ENCODE peak calls at places on chromosomes 3 and 15, in five cellular contexts. One of them, this sample, is unnamed.

GRCh38 chr3:125039041-125039896 is 16.5 kb downstream of the HEG1 start:
- DNase-seq in brain microvascular endothelial cell: no peak
- DNase-seq in GM23338: no peak
- DNase-seq in GM12865: no peak
- DNase-seq in tibial artery: no peak
- DNase-seq in this sample: no peak

GRCh38 chr3:20931834-20932233 is 745.8 kb upstream of the SGO1 start:
- DNase-seq in brain microvascular endothelial cell: no peak
- DNase-seq in GM23338: no peak
- DNase-seq in GM12865: no peak
- DNase-seq in tibial artery: no peak
- DNase-seq in this sample: no peak

GRCh38 chr3:83482402-83482801 is 1476.4 kb upstream of the CADM2 start:
- DNase-seq in brain microvascular endothelial cell: no peak
- DNase-seq in GM23338: no peak
- DNase-seq in GM12865: no peak
- DNase-seq in tibial artery: no peak
- DNase-seq in this sample: no peak

GRCh38 chr3:134903840-134904239 is 108.8 kb downstream of the EPHB1 start:
- DNase-seq in brain microvascular endothelial cell: no peak
- DNase-seq in GM23338: no peak
- DNase-seq in GM12865: no peak
- DNase-seq in tibial artery: no peak
- DNase-seq in this sample: no peak

GRCh38 chr15:71800835-71801745 is 9.3 kb upstream of the NR2E3 start:
- DNase-seq in brain microvascular endothelial cell: peak; percentile 73
- DNase-seq in GM23338: peak; percentile 82
- DNase-seq in GM12865: peak; percentile 69
- DNase-seq in tibial artery: no peak
- DNase-seq in this sample: peak; percentile 81

GRCh38 chr3:56702487-56703315 is 19.6 kb upstream of the TASOR start:
- DNase-seq in brain microvascular endothelial cell: peak; percentile 72
- DNase-seq in GM23338: peak; percentile 82
- DNase-seq in GM12865: peak; percentile 78
- DNase-seq in tibial artery: peak; percentile 34
- DNase-seq in this sample: peak; percentile 76

GRCh38 chr3:70747847-70748246 is 435.4 kb upstream of the MDFIC2 start:
- DNase-seq in brain microvascular endothelial cell: no peak
- DNase-seq in GM23338: no peak
- DNase-seq in GM12865: no peak
- DNase-seq in tibial artery: no peak
- DNase-seq in this sample: no peak

GRCh38 chr15:73722425-73722824 is 30.7 kb downstream of the INSYN1 start:
- DNase-seq in brain microvascular endothelial cell: no peak
- DNase-seq in GM23338: no peak
- DNase-seq in GM12865: no peak
- DNase-seq in tibial artery: no peak
- DNase-seq in this sample: no peak

GRCh38 chr3:132232231-132232792 is 84.9 kb upstream of the ACP3 start:
- DNase-seq in brain microvascular endothelial cell: no peak
- DNase-seq in GM23338: no peak
- DNase-seq in GM12865: no peak
- DNase-seq in tibial artery: no peak
- DNase-seq in this sample: no peak

GRCh38 chr3:95356764-95357501 is 1294.1 kb downstream of the NSUN3 start:
- DNase-seq in brain microvascular endothelial cell: no peak
- DNase-seq in GM23338: no peak
- DNase-seq in GM12865: peak; percentile 41
- DNase-seq in tibial artery: no peak
- DNase-seq in this sample: no peak

GRCh38 chr3:9897408-9898372 is 5.0 kb upstream of the IL17RE start:
- DNase-seq in brain microvascular endothelial cell: no peak
- DNase-seq in GM23338: no peak
- DNase-seq in GM12865: no peak
- DNase-seq in tibial artery: no peak
- DNase-seq in this sample: peak; percentile 34

GRCh38 chr3:69823710-69824109 is 84.4 kb downstream of the MITF start:
- DNase-seq in brain microvascular endothelial cell: peak; percentile 2
- DNase-seq in GM23338: no peak
- DNase-seq in GM12865: no peak
- DNase-seq in tibial artery: no peak
- DNase-seq in this sample: no peak

GRCh38 chr3:28835751-28836150 is 445.1 kb upstream of the RBMS3 start:
- DNase-seq in brain microvascular endothelial cell: no peak
- DNase-seq in GM23338: peak; percentile 48
- DNase-seq in GM12865: no peak
- DNase-seq in tibial artery: no peak
- DNase-seq in this sample: peak; percentile 17

GRCh38 chr3:170052398-170052797 is 14.6 kb downstream of the GPR160 start:
- DNase-seq in brain microvascular endothelial cell: no peak
- DNase-seq in GM23338: no peak
- DNase-seq in GM12865: no peak
- DNase-seq in tibial artery: no peak
- DNase-seq in this sample: no peak

GRCh38 chr3:196969001-196969659 is 497 bp upstream of the PIGZ start:
- DNase-seq in brain microvascular endothelial cell: no peak
- DNase-seq in GM23338: peak; percentile 43
- DNase-seq in GM12865: peak; percentile 79
- DNase-seq in tibial artery: no peak
- DNase-seq in this sample: no peak

GRCh38 chr3:195876297-195877031 is 31.9 kb downstream of the TNK2 start:
- DNase-seq in brain microvascular endothelial cell: no peak
- DNase-seq in GM23338: no peak
- DNase-seq in GM12865: no peak
- DNase-seq in tibial artery: no peak
- DNase-seq in this sample: no peak

GRCh38 chr15:32828507-32829186 is 110.8 kb downstream of the GREM1 start:
- DNase-seq in brain microvascular endothelial cell: peak; percentile 89
- DNase-seq in GM23338: no peak
- DNase-seq in GM12865: no peak
- DNase-seq in tibial artery: no peak
- DNase-seq in this sample: peak; percentile 88

GRCh38 chr3:197306374-197307086 is 8.1 kb upstream of the DLG1 start:
- DNase-seq in brain microvascular endothelial cell: no peak
- DNase-seq in GM23338: no peak
- DNase-seq in GM12865: no peak
- DNase-seq in tibial artery: no peak
- DNase-seq in this sample: peak; percentile 87

GRCh38 chr3:150972379-150972985 is at the start of gene CLRN1:
- DNase-seq in brain microvascular endothelial cell: no peak
- DNase-seq in GM23338: peak; percentile 44
- DNase-seq in GM12865: no peak
- DNase-seq in tibial artery: no peak
- DNase-seq in this sample: no peak

GRCh38 chr3:150970665-150971327 is 1.7 kb downstream of the CLRN1 start:
- DNase-seq in brain microvascular endothelial cell: peak; percentile 67
- DNase-seq in GM23338: no peak
- DNase-seq in GM12865: no peak
- DNase-seq in tibial artery: no peak
- DNase-seq in this sample: peak; percentile 81

GRCh38 chr3:150975096-150975991 is 2.8 kb upstream of the CLRN1 start:
- DNase-seq in brain microvascular endothelial cell: no peak
- DNase-seq in GM23338: no peak
- DNase-seq in GM12865: no peak
- DNase-seq in tibial artery: no peak
- DNase-seq in this sample: no peak

GRCh38 chr3:150975992-150976368 is 3.5 kb upstream of the CLRN1 start:
- DNase-seq in brain microvascular endothelial cell: no peak
- DNase-seq in GM23338: peak; percentile 31
- DNase-seq in GM12865: no peak
- DNase-seq in tibial artery: no peak
- DNase-seq in this sample: no peak
- TF ChIP-seq CTCF in brain microvascular endothelial cell: no peak
- TF ChIP-seq CTCF in GM23338: no peak
- TF ChIP-seq CTCF in GM12865: no peak
- TF ChIP-seq CTCF in tibial artery: no peak
- TF ChIP-seq CTCF in this sample: no peak

GRCh38 chr15:78761891-78762385 is 49.3 kb downstream of the ADAMTS7 start:
- DNase-seq in brain microvascular endothelial cell: no peak
- DNase-seq in GM23338: no peak
- DNase-seq in GM12865: peak; percentile 23
- DNase-seq in tibial artery: no peak
- DNase-seq in this sample: no peak

GRCh38 chr15:78752492-78753358 is 58.5 kb downstream of the ADAMTS7 start:
- DNase-seq in brain microvascular endothelial cell: no peak
- DNase-seq in GM23338: no peak
- DNase-seq in GM12865: no peak
- DNase-seq in tibial artery: peak; percentile 9
- DNase-seq in this sample: no peak

GRCh38 chr15:78763111-78763795 is 48.0 kb downstream of the ADAMTS7 start:
- DNase-seq in brain microvascular endothelial cell: no peak
- DNase-seq in GM23338: no peak
- DNase-seq in GM12865: no peak
- DNase-seq in tibial artery: no peak
- DNase-seq in this sample: no peak

GRCh38 chr15:78761020-78761419 is 50.2 kb downstream of the ADAMTS7 start:
- DNase-seq in brain microvascular endothelial cell: no peak
- DNase-seq in GM23338: no peak
- DNase-seq in GM12865: no peak
- DNase-seq in tibial artery: peak; percentile 18
- DNase-seq in this sample: no peak

DNA sequence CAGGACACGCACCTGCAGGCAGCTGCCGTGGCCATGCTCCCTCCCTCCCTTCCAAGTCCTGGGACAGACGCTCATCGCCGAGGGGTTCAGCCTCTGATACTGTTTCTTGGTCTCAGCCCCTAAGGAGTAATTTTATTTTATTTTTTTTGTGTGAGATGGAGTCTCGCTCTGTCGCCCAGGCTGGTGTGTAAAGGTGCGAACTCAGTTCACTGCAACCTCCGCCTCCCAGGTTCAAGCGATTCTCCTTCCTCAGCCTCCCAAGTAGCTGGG is 53.7 kb downstream of the ADAMTS7 start:
- DNase-seq in brain microvascular endothelial cell: no peak
- DNase-seq in GM23338: no peak
- DNase-seq in GM12865: no peak
- DNase-seq in tibial artery: no peak
- DNase-seq in this sample: no peak
- H3K4me3 ChIP-seq in brain microvascular endothelial cell: no peak overlapping the region
- H3K4me3 ChIP-seq in GM23338: no peak overlapping the region
- H3K4me3 ChIP-seq in GM12865: no peak overlapping the region
- H3K4me3 ChIP-seq in tibial artery: no peak overlapping the region
- H3K4me3 ChIP-seq in this sample: no peak overlapping the region

GRCh38 chr3:8767667-8768363 is 1.6 kb downstream of the OXTR start:
- DNase-seq in brain microvascular endothelial cell: no peak
- DNase-seq in GM23338: peak; percentile 84
- DNase-seq in GM12865: peak; percentile 83
- DNase-seq in tibial artery: no peak
- DNase-seq in this sample: no peak
- TF ChIP-seq CTCF in brain microvascular endothelial cell: peak; percentile 39
- TF ChIP-seq CTCF in GM23338: peak; percentile 76
- TF ChIP-seq CTCF in GM12865: peak; percentile 40
- TF ChIP-seq CTCF in tibial artery: no peak
- TF ChIP-seq CTCF in this sample: peak; percentile 30

DNA sequence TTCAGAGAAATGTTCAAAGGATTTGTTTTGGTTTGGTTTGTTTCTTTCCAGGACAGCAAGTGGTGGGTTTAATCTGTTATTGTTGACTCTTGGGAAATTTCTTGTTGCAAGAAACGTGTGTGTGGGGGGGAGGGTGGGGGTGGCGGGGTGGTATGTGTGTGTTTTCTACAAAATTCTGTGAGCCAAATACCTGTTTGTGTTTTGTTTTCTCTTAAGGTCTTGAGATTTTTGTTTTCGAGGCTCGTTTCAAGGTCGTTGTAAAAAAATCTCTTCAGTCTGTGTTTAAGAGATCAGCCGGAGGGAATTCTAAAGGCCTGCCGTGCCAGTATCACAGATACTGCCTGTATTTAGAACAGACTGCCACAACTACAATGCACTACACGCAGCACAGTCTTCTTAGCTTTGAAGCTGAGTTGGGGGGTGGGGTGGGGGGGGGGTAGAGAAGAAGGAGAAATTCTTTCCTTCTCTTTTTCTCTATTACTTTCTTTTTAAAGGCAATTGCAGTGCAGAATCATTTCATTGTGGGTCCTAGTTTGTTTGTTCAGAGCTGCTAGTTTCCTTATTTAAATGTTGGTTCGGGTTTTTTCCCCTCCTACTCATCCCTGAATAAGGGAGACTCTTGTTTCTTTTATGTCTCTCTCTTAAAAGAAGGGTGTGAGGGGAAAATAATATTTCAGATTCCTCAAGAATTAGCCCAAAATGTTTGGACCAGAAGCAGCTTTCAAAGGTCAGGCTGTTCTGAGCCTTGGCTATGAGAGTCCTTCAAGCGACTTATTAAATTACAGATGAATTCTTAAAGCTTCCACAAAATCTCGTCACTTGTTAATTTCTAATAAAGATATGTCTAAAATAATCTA is 1.4 kb upstream of the BCL6 start:
- DNase-seq in brain microvascular endothelial cell: peak; percentile 42
- DNase-seq in GM23338: peak; percentile 69
- DNase-seq in GM12865: no peak
- DNase-seq in tibial artery: no peak
- DNase-seq in this sample: peak; percentile 61
- H3K4me3 ChIP-seq in brain microvascular endothelial cell: peak overlapping the region; percentile 87
- H3K4me3 ChIP-seq in GM23338: peak overlapping the region; percentile 83
- H3K4me3 ChIP-seq in GM12865: no peak overlapping the region
- H3K4me3 ChIP-seq in tibial artery: peak overlapping the region; percentile 78
- H3K4me3 ChIP-seq in this sample: peak overlapping the region; percentile 99

GRCh38 chr3:127588675-127589577 is 1.6 kb downstream of the TPRA1 start:
- DNase-seq in brain microvascular endothelial cell: peak; percentile 70
- DNase-seq in GM23338: no peak
- DNase-seq in GM12865: peak; percentile 57
- DNase-seq in tibial artery: no peak
- DNase-seq in this sample: peak; percentile 36

GRCh38 chr3:127589600-127590281 is 792 bp downstream of the TPRA1 start:
- DNase-seq in brain microvascular endothelial cell: no peak
- DNase-seq in GM23338: no peak
- DNase-seq in GM12865: peak; percentile 24
- DNase-seq in tibial artery: no peak
- DNase-seq in this sample: peak; percentile 31

GRCh38 chr3:127590282-127590592 is 296 bp downstream of the TPRA1 start:
- DNase-seq in brain microvascular endothelial cell: no peak
- DNase-seq in GM23338: peak; percentile 45
- DNase-seq in GM12865: no peak
- DNase-seq in tibial artery: no peak
- DNase-seq in this sample: no peak

GRCh38 chr3:127593187-127593586 is 2.7 kb upstream of the TPRA1 start:
- DNase-seq in brain microvascular endothelial cell: no peak
- DNase-seq in GM23338: no peak
- DNase-seq in GM12865: no peak
- DNase-seq in tibial artery: no peak
- DNase-seq in this sample: no peak

GRCh38 chr3:127590593-127591477 is at the start of gene TPRA1:
- DNase-seq in brain microvascular endothelial cell: peak; percentile 95
- DNase-seq in GM23338: peak; percentile 98
- DNase-seq in GM12865: peak; percentile 97
- DNase-seq in tibial artery: peak; percentile 96
- DNase-seq in this sample: peak; percentile 98
- TF ChIP-seq CTCF in brain microvascular endothelial cell: peak; percentile 16
- TF ChIP-seq CTCF in GM23338: peak; percentile 20
- TF ChIP-seq CTCF in GM12865: peak; percentile 29
- TF ChIP-seq CTCF in tibial artery: peak; percentile 13
- TF ChIP-seq CTCF in this sample: no peak